ENCODE peak calls at places on chromosomes 1 and 21, in seven cellular contexts. One of them, this sample, is unnamed.
A peak's percentile ranks its signal among the peaks of the same experiment; 100 is the strongest.

GRCh38 chr1:107874221-107874620 is 90.8 kb downstream of the VAV3 start:
- DNase-seq in NCI-H1092 treated with DMSO at 0.1 percent for 48 hours: no peak
- DNase-seq in midbrain: no peak
- DNase-seq in MV-4-11: no peak
- DNase-seq in NCI-H345: no peak
- DNase-seq in GM23248: peak; percentile 65
- DNase-seq in GM03348: no peak
- DNase-seq in this sample: no peak

GRCh38 chr1:92817986-92818764 is 13.7 kb upstream of the RPL5 start:
- DNase-seq in NCI-H1092 treated with DMSO at 0.1 percent for 48 hours: peak; percentile 3
- DNase-seq in midbrain: no peak
- DNase-seq in MV-4-11: peak; percentile 15
- DNase-seq in NCI-H345: peak; percentile 18
- DNase-seq in GM23248: peak; percentile 66
- DNase-seq in GM03348: peak; percentile 61
- DNase-seq in this sample: peak; percentile 56

GRCh38 chr1:32151319-32151787 is 28.1 kb upstream of the TXLNA start:
- DNase-seq in NCI-H1092 treated with DMSO at 0.1 percent for 48 hours: peak; percentile 25
- DNase-seq in midbrain: no peak
- DNase-seq in MV-4-11: no peak
- DNase-seq in NCI-H345: peak; percentile 3
- DNase-seq in GM23248: peak; percentile 87
- DNase-seq in GM03348: peak; percentile 65
- DNase-seq in this sample: peak; percentile 71

GRCh38 chr1:208990456-208990855 is 593.1 kb upstream of the CAMK1G start:
- DNase-seq in NCI-H1092 treated with DMSO at 0.1 percent for 48 hours: no peak
- DNase-seq in midbrain: no peak
- DNase-seq in MV-4-11: no peak
- DNase-seq in NCI-H345: no peak
- DNase-seq in GM23248: no peak
- DNase-seq in GM03348: no peak
- DNase-seq in this sample: no peak

GRCh38 chr1:24535021-24535424 is 20.9 kb upstream of the NCMAP start:
- DNase-seq in NCI-H1092 treated with DMSO at 0.1 percent for 48 hours: no peak
- DNase-seq in midbrain: no peak
- DNase-seq in MV-4-11: peak; percentile 75
- DNase-seq in NCI-H345: no peak
- DNase-seq in GM23248: no peak
- DNase-seq in GM03348: no peak
- DNase-seq in this sample: no peak

GRCh38 chr21:36126621-36127110 is 8.2 kb upstream of the CBR3 start:
- DNase-seq in NCI-H1092 treated with DMSO at 0.1 percent for 48 hours: no peak
- DNase-seq in midbrain: no peak
- DNase-seq in MV-4-11: no peak
- DNase-seq in NCI-H345: no peak
- DNase-seq in GM23248: no peak
- DNase-seq in GM03348: no peak
- DNase-seq in this sample: no peak

GRCh38 chr1:25031966-25032667 is 102.0 kb upstream of the RUNX3 start:
- DNase-seq in NCI-H1092 treated with DMSO at 0.1 percent for 48 hours: peak; percentile 91
- DNase-seq in midbrain: no peak
- DNase-seq in MV-4-11: no peak
- DNase-seq in NCI-H345: peak; percentile 30
- DNase-seq in GM23248: peak; percentile 20
- DNase-seq in GM03348: no peak
- DNase-seq in this sample: peak; percentile 61

GRCh38 chr1:3323021-3323790 is 131.3 kb upstream of the ARHGEF16 start:
- DNase-seq in NCI-H1092 treated with DMSO at 0.1 percent for 48 hours: peak; percentile 75
- DNase-seq in midbrain: no peak
- DNase-seq in MV-4-11: no peak
- DNase-seq in NCI-H345: peak; percentile 53
- DNase-seq in GM23248: peak; percentile 23
- DNase-seq in GM03348: no peak
- DNase-seq in this sample: no peak

GRCh38 chr1:94731891-94732290 is 88.3 kb upstream of the SLC44A3 start:
- DNase-seq in NCI-H1092 treated with DMSO at 0.1 percent for 48 hours: no peak
- DNase-seq in midbrain: no peak
- DNase-seq in MV-4-11: no peak
- DNase-seq in NCI-H345: no peak
- DNase-seq in GM23248: peak; percentile 42
- DNase-seq in GM03348: no peak
- DNase-seq in this sample: peak; percentile 34

GRCh38 chr1:151286619-151287340 is 4.7 kb downstream of the ZNF687 start:
- DNase-seq in NCI-H1092 treated with DMSO at 0.1 percent for 48 hours: no peak
- DNase-seq in midbrain: no peak
- DNase-seq in MV-4-11: no peak
- DNase-seq in NCI-H345: no peak
- DNase-seq in GM23248: no peak
- DNase-seq in GM03348: no peak
- DNase-seq in this sample: no peak

GRCh38 chr1:74652711-74653131 is 20.9 kb downstream of the ERICH3 start:
- DNase-seq in NCI-H1092 treated with DMSO at 0.1 percent for 48 hours: no peak
- DNase-seq in midbrain: no peak
- DNase-seq in MV-4-11: no peak
- DNase-seq in NCI-H345: no peak
- DNase-seq in GM23248: peak; percentile 88
- DNase-seq in GM03348: peak; percentile 10
- DNase-seq in this sample: peak; percentile 39

GRCh38 chr1:31944205-31945089 is 6.3 kb upstream of the PTP4A2 start:
- DNase-seq in NCI-H1092 treated with DMSO at 0.1 percent for 48 hours: no peak
- DNase-seq in midbrain: peak; percentile 50
- DNase-seq in MV-4-11: peak; percentile 86
- DNase-seq in NCI-H345: no peak
- DNase-seq in GM23248: peak; percentile 97
- DNase-seq in GM03348: peak; percentile 88
- DNase-seq in this sample: peak; percentile 98

GRCh38 chr21:39867198-39867650 is at the start of gene PCP4:
- DNase-seq in NCI-H1092 treated with DMSO at 0.1 percent for 48 hours: peak; percentile 93
- DNase-seq in midbrain: peak; percentile 43
- DNase-seq in MV-4-11: peak; percentile 5
- DNase-seq in NCI-H345: peak; percentile 96
- DNase-seq in GM23248: peak; percentile 40
- DNase-seq in GM03348: peak; percentile 52
- DNase-seq in this sample: peak; percentile 27

GRCh38 chr1:168879906-168880734 is 151.1 kb upstream of the DPT start:
- DNase-seq in NCI-H1092 treated with DMSO at 0.1 percent for 48 hours: no peak
- DNase-seq in midbrain: no peak
- DNase-seq in MV-4-11: no peak
- DNase-seq in NCI-H345: no peak
- DNase-seq in GM23248: peak; percentile 50
- DNase-seq in GM03348: peak; percentile 34
- DNase-seq in this sample: peak; percentile 29

GRCh38 chr1:73711089-73711488 is 486.9 kb downstream of the LRRIQ3 start:
- DNase-seq in NCI-H1092 treated with DMSO at 0.1 percent for 48 hours: no peak
- DNase-seq in midbrain: no peak
- DNase-seq in MV-4-11: no peak
- DNase-seq in NCI-H345: no peak
- DNase-seq in GM23248: no peak
- DNase-seq in GM03348: no peak
- DNase-seq in this sample: no peak

GRCh38 chr1:202310071-202310725 is 31.5 kb downstream of the UBE2T start:
- DNase-seq in NCI-H1092 treated with DMSO at 0.1 percent for 48 hours: no peak
- DNase-seq in midbrain: no peak
- DNase-seq in MV-4-11: no peak
- DNase-seq in NCI-H345: no peak
- DNase-seq in GM23248: no peak
- DNase-seq in GM03348: no peak
- DNase-seq in this sample: no peak

GRCh38 chr1:204417231-204417997 is 5.8 kb upstream of the PPP1R15B start:
- DNase-seq in NCI-H1092 treated with DMSO at 0.1 percent for 48 hours: no peak
- DNase-seq in midbrain: no peak
- DNase-seq in MV-4-11: peak; percentile 83
- DNase-seq in NCI-H345: no peak
- DNase-seq in GM23248: peak; percentile 99
- DNase-seq in GM03348: peak; percentile 87
- DNase-seq in this sample: peak; percentile 90

GRCh38 chr1:151908228-151908691 is 1.1 kb downstream of the THEM4 start:
- DNase-seq in NCI-H1092 treated with DMSO at 0.1 percent for 48 hours: no peak
- DNase-seq in midbrain: no peak
- DNase-seq in MV-4-11: peak; percentile 22
- DNase-seq in NCI-H345: no peak
- DNase-seq in GM23248: peak; percentile 50
- DNase-seq in GM03348: no peak
- DNase-seq in this sample: peak; percentile 30

GRCh38 chr1:145707183-145707867 is at the start of gene PDZK1:
- DNase-seq in NCI-H1092 treated with DMSO at 0.1 percent for 48 hours: no peak
- DNase-seq in midbrain: no peak
- DNase-seq in MV-4-11: no peak
- DNase-seq in NCI-H345: no peak
- DNase-seq in GM23248: no peak
- DNase-seq in GM03348: no peak
- DNase-seq in this sample: no peak

GRCh38 chr1:151881479-151881878 is 27.8 kb downstream of the THEM4 start:
- DNase-seq in NCI-H1092 treated with DMSO at 0.1 percent for 48 hours: no peak
- DNase-seq in midbrain: peak; percentile 46
- DNase-seq in MV-4-11: no peak
- DNase-seq in NCI-H345: no peak
- DNase-seq in GM23248: no peak
- DNase-seq in GM03348: no peak
- DNase-seq in this sample: no peak

GRCh38 chr1:87852410-87853202 is 523.9 kb downstream of the LMO4 start:
- DNase-seq in NCI-H1092 treated with DMSO at 0.1 percent for 48 hours: no peak
- DNase-seq in midbrain: no peak
- DNase-seq in MV-4-11: no peak
- DNase-seq in NCI-H345: no peak
- DNase-seq in GM23248: no peak
- DNase-seq in GM03348: no peak
- DNase-seq in this sample: no peak

GRCh38 chr1:112284796-112285195 is 111.2 kb upstream of the CTTNBP2NL start:
- DNase-seq in NCI-H1092 treated with DMSO at 0.1 percent for 48 hours: no peak
- DNase-seq in midbrain: no peak
- DNase-seq in MV-4-11: no peak
- DNase-seq in NCI-H345: no peak
- DNase-seq in GM23248: no peak
- DNase-seq in GM03348: no peak
- DNase-seq in this sample: no peak

GRCh38 chr1:192524223-192524622 is 51.4 kb upstream of the RGS1 start:
- DNase-seq in NCI-H1092 treated with DMSO at 0.1 percent for 48 hours: no peak
- DNase-seq in midbrain: no peak
- DNase-seq in MV-4-11: peak; percentile 30
- DNase-seq in NCI-H345: no peak
- DNase-seq in GM23248: peak; percentile 60
- DNase-seq in GM03348: peak; percentile 20
- DNase-seq in this sample: peak; percentile 31

GRCh38 chr1:39213511-39214002 is 9.1 kb downstream of the MACF1 start:
- DNase-seq in NCI-H1092 treated with DMSO at 0.1 percent for 48 hours: no peak
- DNase-seq in midbrain: no peak
- DNase-seq in MV-4-11: no peak
- DNase-seq in NCI-H345: no peak
- DNase-seq in GM23248: peak; percentile 72
- DNase-seq in GM03348: peak; percentile 60
- DNase-seq in this sample: peak; percentile 26

GRCh38 chr1:106995970-106996369 is 60.5 kb upstream of the PRMT6 start:
- DNase-seq in NCI-H1092 treated with DMSO at 0.1 percent for 48 hours: no peak
- DNase-seq in midbrain: no peak
- DNase-seq in MV-4-11: no peak
- DNase-seq in NCI-H345: no peak
- DNase-seq in GM23248: no peak
- DNase-seq in GM03348: no peak
- DNase-seq in this sample: no peak

GRCh38 chr1:227937031-227937430 is 10.7 kb downstream of the WNT9A start:
- DNase-seq in NCI-H1092 treated with DMSO at 0.1 percent for 48 hours: no peak
- DNase-seq in midbrain: no peak
- DNase-seq in MV-4-11: no peak
- DNase-seq in NCI-H345: no peak
- DNase-seq in GM23248: no peak
- DNase-seq in GM03348: no peak
- DNase-seq in this sample: no peak

GRCh38 chr1:24294228-24294672 is 24.9 kb upstream of the GRHL3 start:
- DNase-seq in NCI-H1092 treated with DMSO at 0.1 percent for 48 hours: no peak
- DNase-seq in midbrain: no peak
- DNase-seq in MV-4-11: peak; percentile 28
- DNase-seq in NCI-H345: no peak
- DNase-seq in GM23248: peak; percentile 98
- DNase-seq in GM03348: peak; percentile 89
- DNase-seq in this sample: peak; percentile 96

GRCh38 chr1:182615468-182616129 is 11.4 kb upstream of the RGS16 start:
- DNase-seq in NCI-H1092 treated with DMSO at 0.1 percent for 48 hours: peak; percentile 94
- DNase-seq in midbrain: peak; percentile 69
- DNase-seq in MV-4-11: peak; percentile 59
- DNase-seq in NCI-H345: peak; percentile 66
- DNase-seq in GM23248: peak; percentile 65
- DNase-seq in GM03348: peak; percentile 44
- DNase-seq in this sample: no peak

GRCh38 chr1:182484531-182485257 is 34.7 kb downstream of the RGSL1 start:
- DNase-seq in NCI-H1092 treated with DMSO at 0.1 percent for 48 hours: no peak
- DNase-seq in midbrain: no peak
- DNase-seq in MV-4-11: peak; percentile 99
- DNase-seq in NCI-H345: no peak
- DNase-seq in GM23248: no peak
- DNase-seq in GM03348: no peak
- DNase-seq in this sample: no peak

GRCh38 chr21:31895069-31895851 is 22.4 kb downstream of the HUNK start:
- DNase-seq in NCI-H1092 treated with DMSO at 0.1 percent for 48 hours: no peak
- DNase-seq in midbrain: no peak
- DNase-seq in MV-4-11: no peak
- DNase-seq in NCI-H345: no peak
- DNase-seq in GM23248: peak; percentile 22
- DNase-seq in GM03348: peak; percentile 53
- DNase-seq in this sample: no peak

GRCh38 chr1:25117233-25117823 is 115.0 kb downstream of the SYF2 start:
- DNase-seq in NCI-H1092 treated with DMSO at 0.1 percent for 48 hours: peak; percentile 12
- DNase-seq in midbrain: no peak
- DNase-seq in MV-4-11: no peak
- DNase-seq in NCI-H345: no peak
- DNase-seq in GM23248: no peak
- DNase-seq in GM03348: no peak
- DNase-seq in this sample: no peak

GRCh38 chr1:1259948-1260614 is 13.6 kb upstream of the C1QTNF12 start:
- DNase-seq in NCI-H1092 treated with DMSO at 0.1 percent for 48 hours: no peak
- DNase-seq in midbrain: no peak
- DNase-seq in MV-4-11: peak; percentile 92
- DNase-seq in NCI-H345: peak; percentile 37
- DNase-seq in GM23248: no peak
- DNase-seq in GM03348: no peak
- DNase-seq in this sample: no peak

GRCh38 chr1:92411511-92411910 is 75.2 kb downstream of the GFI1 start:
- DNase-seq in NCI-H1092 treated with DMSO at 0.1 percent for 48 hours: no peak
- DNase-seq in midbrain: no peak
- DNase-seq in MV-4-11: peak; percentile 13
- DNase-seq in NCI-H345: peak; percentile 1
- DNase-seq in GM23248: peak; percentile 78
- DNase-seq in GM03348: peak; percentile 84
- DNase-seq in this sample: peak; percentile 20

GRCh38 chr1:75503221-75503974 is 107.5 kb downstream of the SLC44A5 start:
- DNase-seq in NCI-H1092 treated with DMSO at 0.1 percent for 48 hours: no peak
- DNase-seq in midbrain: no peak
- DNase-seq in MV-4-11: no peak
- DNase-seq in NCI-H345: no peak
- DNase-seq in GM23248: no peak
- DNase-seq in GM03348: no peak
- DNase-seq in this sample: no peak

GRCh38 chr1:15843826-15844572 is 3.5 kb upstream of the SPEN start:
- DNase-seq in NCI-H1092 treated with DMSO at 0.1 percent for 48 hours: peak; percentile 16
- DNase-seq in midbrain: peak; percentile 77
- DNase-seq in MV-4-11: no peak
- DNase-seq in NCI-H345: peak; percentile 22
- DNase-seq in GM23248: peak; percentile 23
- DNase-seq in GM03348: no peak
- DNase-seq in this sample: no peak

This sample was measured in cardiac fibroblast.